ENCODE peak calls at places on chromosomes 13 and 19, in ten cellular contexts. One of them, this sample, is unnamed.
A peak's percentile ranks its signal among the peaks of the same experiment; 100 is the strongest.

GRCh38 chr19:41753159-41753558 is 2.2 kb upstream of the CEACAM6 start:
- DNase-seq in lower lobe of right lung: peak; percentile 87
- DNase-seq in left ventricle myocardium inferior: peak; percentile 35
- DNase-seq in Peyer's patch: peak; percentile 83
- DNase-seq in neural progenitor cell: peak; percentile 50
- DNase-seq in sigmoid colon: no peak
- DNase-seq in adrenal gland: peak; percentile 46
- DNase-seq in colonic mucosa: peak; percentile 81
- DNase-seq in IMR-90: no peak
- DNase-seq in A549: peak; percentile 74
- DNase-seq in this sample: peak; percentile 96

GRCh38 chr13:20451397-20451796 is 74.3 kb downstream of the CRYL1 start:
- DNase-seq in lower lobe of right lung: no peak
- DNase-seq in left ventricle myocardium inferior: no peak
- DNase-seq in Peyer's patch: no peak
- DNase-seq in neural progenitor cell: no peak
- DNase-seq in sigmoid colon: no peak
- DNase-seq in adrenal gland: no peak
- DNase-seq in colonic mucosa: no peak
- DNase-seq in IMR-90: no peak
- DNase-seq in A549: no peak
- DNase-seq in this sample: no peak

GRCh38 chr19:20482721-20483120 is 82.9 kb downstream of the ZNF737 start:
- DNase-seq in lower lobe of right lung: peak; percentile 42
- DNase-seq in left ventricle myocardium inferior: no peak
- DNase-seq in Peyer's patch: no peak
- DNase-seq in neural progenitor cell: no peak
- DNase-seq in sigmoid colon: no peak
- DNase-seq in adrenal gland: no peak
- DNase-seq in colonic mucosa: no peak
- DNase-seq in IMR-90: no peak
- DNase-seq in A549: no peak
- DNase-seq in this sample: no peak

GRCh38 chr13:105962080-105962479 is 573.4 kb downstream of the EFNB2 start:
- DNase-seq in lower lobe of right lung: no peak
- DNase-seq in left ventricle myocardium inferior: no peak
- DNase-seq in Peyer's patch: no peak
- DNase-seq in neural progenitor cell: no peak
- DNase-seq in sigmoid colon: no peak
- DNase-seq in adrenal gland: no peak
- DNase-seq in colonic mucosa: no peak
- DNase-seq in IMR-90: no peak
- DNase-seq in A549: no peak
- DNase-seq in this sample: no peak

GRCh38 chr13:111845621-111846351 is 221.2 kb upstream of the SOX1 start:
- DNase-seq in lower lobe of right lung: no peak
- DNase-seq in left ventricle myocardium inferior: no peak
- DNase-seq in Peyer's patch: no peak
- DNase-seq in neural progenitor cell: no peak
- DNase-seq in sigmoid colon: no peak
- DNase-seq in adrenal gland: no peak
- DNase-seq in colonic mucosa: no peak
- DNase-seq in IMR-90: no peak
- DNase-seq in A549: no peak
- DNase-seq in this sample: no peak

GRCh38 chr19:10753305-10753704 is 35.4 kb downstream of the DNM2 start:
- DNase-seq in lower lobe of right lung: no peak
- DNase-seq in left ventricle myocardium inferior: no peak
- DNase-seq in Peyer's patch: no peak
- DNase-seq in neural progenitor cell: no peak
- DNase-seq in sigmoid colon: no peak
- DNase-seq in adrenal gland: no peak
- DNase-seq in colonic mucosa: no peak
- DNase-seq in IMR-90: no peak
- DNase-seq in A549: no peak
- DNase-seq in this sample: no peak

GRCh38 chr13:87314822-87315221 is 356.3 kb upstream of the SLITRK5 start:
- DNase-seq in lower lobe of right lung: no peak
- DNase-seq in left ventricle myocardium inferior: no peak
- DNase-seq in Peyer's patch: no peak
- DNase-seq in neural progenitor cell: no peak
- DNase-seq in sigmoid colon: no peak
- DNase-seq in adrenal gland: no peak
- DNase-seq in colonic mucosa: no peak
- DNase-seq in IMR-90: no peak
- DNase-seq in A549: no peak
- DNase-seq in this sample: no peak

GRCh38 chr13:36883829-36884228 is 36.2 kb downstream of the SMAD9 start:
- DNase-seq in lower lobe of right lung: no peak
- DNase-seq in left ventricle myocardium inferior: no peak
- DNase-seq in Peyer's patch: no peak
- DNase-seq in neural progenitor cell: no peak
- DNase-seq in sigmoid colon: no peak
- DNase-seq in adrenal gland: no peak
- DNase-seq in colonic mucosa: no peak
- DNase-seq in IMR-90: no peak
- DNase-seq in A549: no peak
- DNase-seq in this sample: no peak

DNA sequence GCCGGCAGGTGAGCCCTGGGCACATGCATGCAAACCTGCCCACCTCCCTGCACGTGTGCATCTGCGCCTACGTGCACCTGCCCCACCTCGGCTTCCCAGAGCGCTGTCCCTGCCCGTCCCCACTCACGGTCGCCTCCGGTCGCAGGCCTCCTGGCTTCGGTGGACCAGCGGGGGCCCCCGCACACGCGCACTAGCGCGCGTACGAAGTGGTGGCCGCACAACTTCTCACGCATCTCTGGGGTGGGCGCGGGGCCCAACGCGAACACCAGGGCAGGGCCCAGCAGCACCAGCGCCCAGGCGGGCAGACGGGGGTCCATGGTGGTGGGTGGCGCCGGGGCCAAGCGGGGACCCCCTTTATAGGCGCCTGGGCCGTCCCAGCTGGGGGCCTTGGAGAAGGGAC is at the start of gene INSL3:
- DNase-seq in lower lobe of right lung: no peak
- DNase-seq in left ventricle myocardium inferior: no peak
- DNase-seq in Peyer's patch: no peak
- DNase-seq in neural progenitor cell: no peak
- DNase-seq in sigmoid colon: no peak
- DNase-seq in adrenal gland: no peak
- DNase-seq in colonic mucosa: no peak
- DNase-seq in IMR-90: no peak
- DNase-seq in A549: no peak
- DNase-seq in this sample: no peak
- TF ChIP-seq CTCF in lower lobe of right lung: no peak
- TF ChIP-seq CTCF in left ventricle myocardium inferior: no peak
- TF ChIP-seq CTCF in Peyer's patch: no peak
- TF ChIP-seq CTCF in neural progenitor cell: no peak
- TF ChIP-seq CTCF in sigmoid colon: no peak
- TF ChIP-seq CTCF in adrenal gland: no peak
- TF ChIP-seq CTCF in colonic mucosa: no peak
- TF ChIP-seq CTCF in IMR-90: no peak
- TF ChIP-seq CTCF in A549: no peak
- TF ChIP-seq CTCF in this sample: no peak

DNA sequence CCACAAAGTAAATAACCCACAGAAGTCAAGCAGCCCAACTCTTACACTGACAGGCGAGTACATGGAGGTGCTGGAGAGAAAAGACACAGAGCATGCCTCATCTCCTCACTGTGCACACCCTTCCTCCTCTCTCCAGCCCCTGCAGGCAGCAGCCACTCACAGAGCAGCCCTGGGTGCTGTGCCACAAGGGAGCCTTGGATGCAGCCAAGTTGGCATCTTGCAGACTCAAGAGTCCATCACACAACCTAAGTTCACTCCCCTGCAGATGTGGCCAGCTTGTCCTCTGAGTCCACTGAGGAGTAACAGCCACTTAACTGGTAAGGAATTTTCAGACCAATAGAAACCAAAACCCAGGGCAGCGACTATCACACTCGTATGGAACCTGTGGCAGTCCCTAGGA is 47.4 kb downstream of the BRD4 start:
- DNase-seq in lower lobe of right lung: no peak
- DNase-seq in left ventricle myocardium inferior: no peak
- DNase-seq in Peyer's patch: no peak
- DNase-seq in neural progenitor cell: no peak
- DNase-seq in sigmoid colon: no peak
- DNase-seq in adrenal gland: no peak
- DNase-seq in colonic mucosa: no peak
- DNase-seq in IMR-90: no peak
- DNase-seq in A549: no peak
- DNase-seq in this sample: no peak
- H3K4me1 ChIP-seq in lower lobe of right lung: peaks cover 100% of the 10 kb centered on the region
- H3K4me1 ChIP-seq in left ventricle myocardium inferior: peaks cover 100% of the 10 kb centered on the region
- H3K4me1 ChIP-seq in Peyer's patch: peaks cover 44% of the 10 kb centered on the region
- H3K4me1 ChIP-seq in neural progenitor cell: peaks cover 60% of the 10 kb centered on the region
- H3K4me1 ChIP-seq in sigmoid colon: no peaks in the 10 kb centered on the region
- H3K4me1 ChIP-seq in adrenal gland: peaks cover 100% of the 10 kb centered on the region
- H3K4me1 ChIP-seq in colonic mucosa: peaks cover 31% of the 10 kb centered on the region
- H3K4me1 ChIP-seq in IMR-90: peaks cover 45% of the 10 kb centered on the region
- H3K4me1 ChIP-seq in A549: peaks cover 79% of the 10 kb centered on the region
- H3K4me1 ChIP-seq in this sample: peaks cover 83% of the 10 kb centered on the region

DNA sequence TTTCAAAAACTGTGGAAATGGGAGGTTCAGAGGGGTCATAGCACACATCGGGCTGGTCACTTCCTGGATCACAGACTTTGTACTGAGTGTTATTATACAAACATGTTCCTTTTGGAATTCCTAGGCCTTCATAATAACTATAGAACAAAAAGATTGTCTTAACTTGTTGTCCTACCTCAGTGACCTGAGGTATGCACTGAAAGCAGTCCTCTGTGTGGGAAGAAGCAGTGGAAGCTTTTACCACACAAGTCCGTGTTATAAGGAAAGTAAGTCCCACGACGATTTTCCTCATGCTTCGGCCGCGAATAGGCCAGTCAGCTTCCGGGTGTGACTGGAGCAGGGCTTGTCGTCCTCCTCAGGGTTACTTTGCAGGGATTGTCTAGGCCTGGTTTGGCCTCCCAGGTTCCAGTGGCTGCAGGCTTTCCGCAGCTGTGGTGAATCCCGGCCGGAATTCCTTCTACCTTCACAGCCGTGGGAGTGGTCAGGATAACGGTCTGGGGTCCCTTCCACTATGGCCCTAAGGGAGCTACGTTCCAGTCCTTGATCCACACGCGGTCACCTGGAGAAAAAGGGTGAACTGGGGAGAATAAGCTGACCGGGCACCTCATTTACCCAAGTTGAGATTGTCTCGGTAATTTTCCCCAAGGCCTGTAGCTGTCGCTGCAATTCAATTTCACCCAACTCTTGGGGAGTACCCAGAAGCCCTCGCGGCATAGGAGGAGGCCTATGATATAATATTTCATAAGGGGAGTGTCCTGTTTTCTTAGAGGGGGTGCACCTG is 16.0 kb downstream of the NAPSA start:
- DNase-seq in lower lobe of right lung: peak; percentile 18
- DNase-seq in left ventricle myocardium inferior: no peak
- DNase-seq in Peyer's patch: no peak
- DNase-seq in neural progenitor cell: no peak
- DNase-seq in sigmoid colon: no peak
- DNase-seq in adrenal gland: no peak
- DNase-seq in colonic mucosa: no peak
- DNase-seq in IMR-90: no peak
- DNase-seq in A549: no peak
- DNase-seq in this sample: no peak
- TF ChIP-seq CTCF in lower lobe of right lung: no peak
- TF ChIP-seq CTCF in left ventricle myocardium inferior: no peak
- TF ChIP-seq CTCF in Peyer's patch: no peak
- TF ChIP-seq CTCF in neural progenitor cell: peak; percentile 6
- TF ChIP-seq CTCF in sigmoid colon: no peak
- TF ChIP-seq CTCF in adrenal gland: no peak
- TF ChIP-seq CTCF in colonic mucosa: no peak
- TF ChIP-seq CTCF in IMR-90: no peak
- TF ChIP-seq CTCF in A549: no peak
- TF ChIP-seq CTCF in this sample: no peak

GRCh38 chr19:1258161-1258492 is 9.7 kb downstream of the MIDN start:
- DNase-seq in lower lobe of right lung: no peak
- DNase-seq in left ventricle myocardium inferior: no peak
- DNase-seq in Peyer's patch: no peak
- DNase-seq in neural progenitor cell: no peak
- DNase-seq in sigmoid colon: no peak
- DNase-seq in adrenal gland: no peak
- DNase-seq in colonic mucosa: no peak
- DNase-seq in IMR-90: no peak
- DNase-seq in A549: no peak
- DNase-seq in this sample: no peak

GRCh38 chr19:1259873-1260748 is 9.0 kb upstream of the CIRBP start:
- DNase-seq in lower lobe of right lung: peak; percentile 72
- DNase-seq in left ventricle myocardium inferior: no peak
- DNase-seq in Peyer's patch: peak; percentile 72
- DNase-seq in neural progenitor cell: peak; percentile 37
- DNase-seq in sigmoid colon: peak; percentile 73
- DNase-seq in adrenal gland: no peak
- DNase-seq in colonic mucosa: peak; percentile 62
- DNase-seq in IMR-90: no peak
- DNase-seq in A549: no peak
- DNase-seq in this sample: peak; percentile 91

GRCh38 chr19:1260749-1261511 is 8.2 kb upstream of the CIRBP start:
- DNase-seq in lower lobe of right lung: peak; percentile 97
- DNase-seq in left ventricle myocardium inferior: peak; percentile 97
- DNase-seq in Peyer's patch: peak; percentile 97
- DNase-seq in neural progenitor cell: peak; percentile 99
- DNase-seq in sigmoid colon: peak; percentile 99
- DNase-seq in adrenal gland: peak; percentile 97
- DNase-seq in colonic mucosa: peak; percentile 97
- DNase-seq in IMR-90: peak; percentile 96
- DNase-seq in A549: peak; percentile 69
- DNase-seq in this sample: peak; percentile 97

GRCh38 chr19:1258707-1259205 is 10.4 kb downstream of the MIDN start:
- DNase-seq in lower lobe of right lung: no peak
- DNase-seq in left ventricle myocardium inferior: no peak
- DNase-seq in Peyer's patch: peak; percentile 65
- DNase-seq in neural progenitor cell: no peak
- DNase-seq in sigmoid colon: no peak
- DNase-seq in adrenal gland: no peak
- DNase-seq in colonic mucosa: no peak
- DNase-seq in IMR-90: no peak
- DNase-seq in A549: no peak
- DNase-seq in this sample: no peak

DNA sequence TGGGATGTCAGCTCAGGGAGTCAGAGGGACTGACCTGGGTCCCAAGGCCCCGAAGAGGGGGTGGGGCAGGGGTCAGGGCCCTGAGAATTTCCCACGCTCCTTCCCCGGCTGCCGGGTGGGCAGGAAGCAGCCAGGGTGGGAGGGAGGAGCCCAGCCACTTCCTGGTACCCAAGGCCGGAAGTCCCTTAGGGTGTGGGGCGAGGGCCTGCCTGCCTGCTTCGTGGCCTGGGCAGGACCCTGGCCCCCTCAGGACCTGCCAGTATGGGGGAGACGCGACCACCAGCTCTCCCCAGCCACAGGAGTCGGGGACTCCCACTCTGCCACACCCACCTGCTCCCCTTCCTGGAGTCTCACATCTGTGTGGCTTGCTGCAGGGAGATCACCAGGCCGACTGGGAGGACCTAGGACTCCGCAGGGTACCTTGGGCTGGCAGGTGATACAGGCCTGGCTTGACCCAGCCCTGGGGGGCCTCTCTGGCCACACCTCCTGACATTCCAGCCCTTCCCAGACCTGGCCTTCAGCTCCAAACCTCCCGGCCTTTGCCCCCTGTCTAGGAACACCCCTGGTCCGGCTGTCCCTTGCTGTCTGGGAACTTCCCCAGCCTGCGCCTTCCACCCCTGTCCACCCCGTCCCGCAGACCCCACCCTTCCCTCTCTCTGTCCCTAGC is 9.8 kb upstream of the CIRBP start:
- DNase-seq in lower lobe of right lung: peak; percentile 88
- DNase-seq in left ventricle myocardium inferior: peak; percentile 85
- DNase-seq in Peyer's patch: peak; percentile 89
- DNase-seq in neural progenitor cell: peak; percentile 71
- DNase-seq in sigmoid colon: peak; percentile 80
- DNase-seq in adrenal gland: peak; percentile 81
- DNase-seq in colonic mucosa: peak; percentile 86
- DNase-seq in IMR-90: peak; percentile 51
- DNase-seq in A549: peak; percentile 25
- DNase-seq in this sample: peak; percentile 92
- H3K4me1 ChIP-seq in lower lobe of right lung: peaks cover 83% of the 10 kb centered on the region
- H3K4me1 ChIP-seq in left ventricle myocardium inferior: peaks cover 85% of the 10 kb centered on the region
- H3K4me1 ChIP-seq in Peyer's patch: peaks cover 66% of the 10 kb centered on the region
- H3K4me1 ChIP-seq in neural progenitor cell: peaks cover 41% of the 10 kb centered on the region
- H3K4me1 ChIP-seq in sigmoid colon: no peaks in the 10 kb centered on the region
- H3K4me1 ChIP-seq in adrenal gland: peaks cover 66% of the 10 kb centered on the region
- H3K4me1 ChIP-seq in colonic mucosa: peaks cover 31% of the 10 kb centered on the region
- H3K4me1 ChIP-seq in IMR-90: peaks cover 52% of the 10 kb centered on the region
- H3K4me1 ChIP-seq in A549: peaks cover 76% of the 10 kb centered on the region
- H3K4me1 ChIP-seq in this sample: peaks cover 50% of the 10 kb centered on the region

This sample was measured in left lung.